ENCODE peak calls at places on chromosomes 6 and 20, in nine cellular contexts. U is fibroblast of lung, S is GM23248, K is OCI-LY7, M is IMR-90, A is neural progenitor cell, W is endothelial cell of umbilical vein, F is PC-3, Z is mesenchymal stem cell. H is an unnamed sample.

GRCh38 chr6:168133186-168133585 is 54.2 kb upstream of the FRMD1 start:
- DNase-seq in U (peak; percentile 65), S (peak; percentile 88), K (no peak), M (peak; percentile 53), A (peak; percentile 56), W (no peak), F (no peak), Z (peak; percentile 85), H (no peak)

GRCh38 chr6:111765681-111766523 is 107.3 kb downstream of the FYN start:
- DNase-seq in U (peak; percentile 70), S (peak; percentile 33), K (no peak), M (peak; percentile 54), A (no peak), W (no peak), F (no peak), Z (no peak), H (no peak)

GRCh38 chr6:132537977-132538376 is at the start of gene TAAR9:
- DNase-seq in U (no peak), S (no peak), K (no peak), M (no peak), A (no peak), W (no peak), F (no peak), Z (no peak), H (no peak)

GRCh38 chr6:159473844-159474243 is 219.2 kb downstream of the SOD2 start:
- DNase-seq in U (peak; percentile 45), S (no peak), K (no peak), M (no peak), A (no peak), W (no peak), F (no peak), Z (no peak), H (no peak)

GRCh38 chr6:56525976-56526375 is 116.7 kb downstream of the DST start:
- DNase-seq in U (no peak), S (no peak), K (no peak), M (no peak), A (peak; percentile 71), W (no peak), F (no peak), Z (no peak), H (no peak)

GRCh38 chr20:31666258-31667042 is 28.7 kb downstream of the COX4I2 start:
- DNase-seq in U (no peak), S (no peak), K (peak; percentile 35), M (no peak), A (peak; percentile 43), W (no peak), F (no peak), Z (no peak), H (peak; percentile 13)

GRCh38 chr20:48771542-48771941 is 56.3 kb downstream of the PREX1 start:
- DNase-seq in U (peak; percentile 59), S (peak; percentile 91), K (no peak), M (no peak), A (no peak), W (no peak), F (no peak), Z (no peak), H (no peak)

GRCh38 chr20:61263084-61263695 is 11.1 kb downstream of the CDH4 start:
- DNase-seq in U (no peak), S (peak; percentile 40), K (peak; percentile 9), M (peak; percentile 17), A (peak; percentile 26), W (no peak), F (peak; percentile 15), Z (peak; percentile 40), H (no peak)

GRCh38 chr6:153092082-153093013 is 38.7 kb downstream of the RGS17 start:
- DNase-seq in U (peak; percentile 86), S (peak; percentile 81), K (no peak), M (peak; percentile 95), A (no peak), W (peak; percentile 81), F (peak; percentile 55), Z (peak; percentile 96), H (peak; percentile 6)

GRCh38 chr20:46890682-46891081 is 4.0 kb upstream of the EYA2 start:
- DNase-seq in U (no peak), S (no peak), K (no peak), M (no peak), A (no peak), W (no peak), F (no peak), Z (no peak), H (no peak)

GRCh38 chr20:44601801-44602204 is 19.4 kb downstream of the PKIG start:
- DNase-seq in U (peak; percentile 88), S (peak; percentile 82), K (no peak), M (peak; percentile 87), A (no peak), W (peak; percentile 93), F (no peak), Z (peak; percentile 38), H (no peak)

GRCh38 chr6:38570750-38571149 is 69.0 kb downstream of the BTBD9 start:
- DNase-seq in U (no peak), S (peak; percentile 50), K (peak; percentile 22), M (peak; percentile 40), A (no peak), W (peak; percentile 58), F (peak; percentile 62), Z (peak; percentile 29), H (no peak)

GRCh38 chr6:140485740-140486467 is 1111.5 kb upstream of the CITED2 start:
- DNase-seq in U (peak; percentile 98), S (peak; percentile 97), K (no peak), M (peak; percentile 95), A (no peak), W (peak; percentile 13), F (peak; percentile 86), Z (peak; percentile 79), H (peak; percentile 85)

GRCh38 chr20:41692479-41693135 is 74.4 kb upstream of the CHD6 start:
- DNase-seq in U (peak; percentile 51), S (peak; percentile 60), K (peak; percentile 93), M (peak; percentile 52), A (peak; percentile 92), W (peak; percentile 67), F (no peak), Z (no peak), H (peak; percentile 37)

GRCh38 chr6:39225946-39226437 is 3.3 kb downstream of the KCNK5 start:
- DNase-seq in U (no peak), S (no peak), K (no peak), M (no peak), A (no peak), W (no peak), F (no peak), Z (no peak), H (no peak)

GRCh38 chr20:12594410-12595130 is 414.2 kb upstream of the SPTLC3 start:
- DNase-seq in U (no peak), S (no peak), K (no peak), M (no peak), A (no peak), W (no peak), F (peak; percentile 4), Z (peak; percentile 61), H (no peak)

GRCh38 chr6:112030206-112030932 is 23.5 kb upstream of the CCN6 start:
- DNase-seq in U (no peak), S (no peak), K (no peak), M (no peak), A (no peak), W (no peak), F (no peak), Z (no peak), H (peak; percentile 42)

GRCh38 chr6:6923605-6924004 is 184.2 kb upstream of the RREB1 start:
- DNase-seq in U (no peak), S (no peak), K (no peak), M (no peak), A (no peak), W (no peak), F (peak; percentile 76), Z (no peak), H (no peak)

GRCh38 chr6:145278163-145278807 is 457.0 kb downstream of the EPM2A start:
- DNase-seq in U (peak; percentile 78), S (peak; percentile 31), K (no peak), M (peak; percentile 68), A (no peak), W (no peak), F (no peak), Z (peak; percentile 29), H (no peak)

GRCh38 chr6:41677430-41678045 is 39.3 kb downstream of the MDFI start:
- DNase-seq in U (no peak), S (no peak), K (no peak), M (no peak), A (no peak), W (no peak), F (no peak), Z (no peak), H (no peak)

GRCh38 chr20:38441916-38442315 is 6.8 kb upstream of the SNHG17 start:
- DNase-seq in U (no peak), S (no peak), K (no peak), M (no peak), A (peak; percentile 42), W (no peak), F (no peak), Z (no peak), H (no peak)
- H3K4me2 ChIP-seq in U (no peak overlapping the region), S (no peak overlapping the region), K (no peak overlapping the region), M (no peak overlapping the region), A (peak overlapping the region; percentile 11), W (no peak overlapping the region), F (no peak overlapping the region), Z (no peak overlapping the region), H (no peak overlapping the region)

DNA sequence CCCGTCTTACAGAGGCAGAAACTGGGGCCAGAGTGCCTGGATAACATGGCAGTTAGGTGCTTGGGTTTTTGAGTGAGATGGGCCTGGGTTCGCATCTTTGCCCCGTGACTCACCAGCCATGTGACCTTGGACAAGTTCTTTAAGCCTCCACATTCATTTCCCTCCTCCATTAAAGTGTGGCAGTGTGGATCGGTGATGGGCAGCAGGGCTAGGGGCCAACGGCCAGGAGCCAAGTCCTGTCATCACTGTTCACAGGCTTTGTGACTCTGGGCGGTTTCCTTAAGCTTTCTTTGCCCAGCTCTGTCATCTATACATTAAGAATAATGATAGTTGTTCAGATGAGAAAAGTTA is 85.5 kb upstream of the PMEPA1 start:
- DNase-seq in U (peak; percentile 73), S (peak; percentile 54), K (no peak), M (peak; percentile 2), A (no peak), W (no peak), F (peak; percentile 86), Z (no peak), H (no peak)
- H3K4me2 ChIP-seq in U (no peak overlapping the region), S (no peak overlapping the region), K (no peak overlapping the region), M (no peak overlapping the region), A (no peak overlapping the region), W (no peak overlapping the region), F (peak overlapping the region; percentile 55), Z (no peak overlapping the region), H (no peak overlapping the region)

DNA sequence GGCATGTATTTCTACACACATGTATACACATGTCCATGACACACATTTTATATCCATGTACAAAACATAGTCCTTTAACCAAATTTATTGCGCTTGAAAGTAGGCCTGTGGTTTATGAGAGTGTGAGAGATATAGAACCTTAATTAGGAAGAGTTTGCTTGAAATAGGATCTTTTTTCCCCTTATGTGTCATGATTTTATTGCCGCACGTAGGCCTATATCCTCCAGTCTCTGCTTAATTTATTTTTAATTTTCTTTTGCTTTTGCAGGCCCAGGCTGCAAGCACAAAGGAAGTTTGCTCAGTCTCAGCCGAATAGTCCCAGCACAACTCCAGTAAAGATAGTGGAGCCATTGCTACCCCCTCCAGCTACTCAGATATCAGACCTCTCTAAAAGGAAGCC is 205.9 kb downstream of the JARID2 start:
- DNase-seq in U (no peak), S (no peak), K (no peak), M (no peak), A (no peak), W (no peak), F (no peak), Z (no peak), H (no peak)
- H3K4me2 ChIP-seq in U (no peak overlapping the region), S (no peak overlapping the region), K (peak overlapping the region; percentile 38), M (no peak overlapping the region), A (no peak overlapping the region), W (no peak overlapping the region), F (no peak overlapping the region), Z (no peak overlapping the region), H (no peak overlapping the region)

GRCh38 chr6:95856876-95857364 is 158.9 kb upstream of the FUT9 start:
- DNase-seq in U (no peak), S (no peak), K (no peak), M (no peak), A (no peak), W (no peak), F (no peak), Z (no peak), H (no peak)
- H3K4me2 ChIP-seq in U (no peak overlapping the region), S (no peak overlapping the region), K (no peak overlapping the region), M (no peak overlapping the region), A (no peak overlapping the region), W (no peak overlapping the region), F (no peak overlapping the region), Z (no peak overlapping the region), H (no peak overlapping the region)

H was measured in trophoblast cell.